ENCODE peak calls at places on chromosome 12, in eight cellular contexts. N is stomach, J is ovary, E is A549, Q is upper lobe of left lung, H is HepG2, M is K562, F is tibial nerve. C is an unnamed sample.

GRCh38 chr12:95231190-95231589 is 13.6 kb downstream of the VEZT start:
- DNase-seq in N (no peak), J (no peak), E (peak; percentile 62), Q (no peak), H (no peak), M (peak; percentile 67), F (no peak), C (no peak)

GRCh38 chr12:57576613-57577160 is 14.3 kb upstream of the PIP4K2C start:
- DNase-seq in N (no peak), J (no peak), E (no peak), Q (no peak), H (peak; percentile 88), M (no peak), F (no peak), C (no peak)

GRCh38 chr12:124457287-124458219 is 109.9 kb downstream of the NCOR2 start:
- DNase-seq in N (peak; percentile 54), J (peak; percentile 82), E (no peak), Q (peak; percentile 82), H (no peak), M (no peak), F (peak; percentile 82), C (peak; percentile 95)

GRCh38 chr12:19712041-19712440 is 272.7 kb downstream of the AEBP2 start:
- DNase-seq in N (no peak), J (no peak), E (peak; percentile 22), Q (no peak), H (no peak), M (no peak), F (no peak), C (no peak)

GRCh38 chr12:67155863-67156262 is 113.3 kb upstream of the CAND1 start:
- DNase-seq in N (no peak), J (no peak), E (no peak), Q (no peak), H (no peak), M (no peak), F (no peak), C (no peak)

GRCh38 chr12:122100568-122100967 is 22.0 kb downstream of the MLXIP start:
- DNase-seq in N (no peak), J (no peak), E (no peak), Q (no peak), H (no peak), M (no peak), F (no peak), C (no peak)

GRCh38 chr12:57629897-57630471 is 3.0 kb downstream of the B4GALNT1 start:
- DNase-seq in N (no peak), J (no peak), E (no peak), Q (no peak), H (no peak), M (no peak), F (no peak), C (peak; percentile 61)

GRCh38 chr12:39329015-39329414 is 113.9 kb downstream of the KIF21A start:
- DNase-seq in N (no peak), J (no peak), E (no peak), Q (no peak), H (no peak), M (no peak), F (no peak), C (no peak)

GRCh38 chr12:4148418-4149056 is 125.0 kb upstream of the CCND2 start:
- DNase-seq in N (peak; percentile 40), J (no peak), E (no peak), Q (peak; percentile 65), H (no peak), M (no peak), F (no peak), C (peak; percentile 69)

GRCh38 chr12:26032719-26033241 is 74.3 kb downstream of the RASSF8 start:
- DNase-seq in N (no peak), J (no peak), E (no peak), Q (no peak), H (no peak), M (no peak), F (no peak), C (no peak)

GRCh38 chr12:25089738-25090137 is 105.2 kb downstream of the DNAI7 start:
- DNase-seq in N (peak; percentile 41), J (no peak), E (no peak), Q (no peak), H (no peak), M (no peak), F (no peak), C (no peak)

GRCh38 chr12:72511906-72512305 is 239.7 kb downstream of the TRHDE start:
- DNase-seq in N (no peak), J (no peak), E (no peak), Q (no peak), H (no peak), M (no peak), F (no peak), C (no peak)

GRCh38 chr12:55074771-55075170 is 51.4 kb upstream of the OR9K2 start:
- DNase-seq in N (no peak), J (no peak), E (no peak), Q (no peak), H (no peak), M (no peak), F (no peak), C (no peak)

GRCh38 chr12:72277415-72277814 is 5.2 kb downstream of the TRHDE start:
- DNase-seq in N (no peak), J (no peak), E (no peak), Q (no peak), H (no peak), M (no peak), F (no peak), C (no peak)

GRCh38 chr12:43621262-43621661 is 69.3 kb upstream of the ADAMTS20 start:
- DNase-seq in N (no peak), J (no peak), E (no peak), Q (no peak), H (no peak), M (no peak), F (no peak), C (no peak)

GRCh38 chr12:48004039-48004940 is at the start of gene COL2A1:
- DNase-seq in N (no peak), J (no peak), E (peak; percentile 35), Q (no peak), H (no peak), M (no peak), F (no peak), C (no peak)

GRCh38 chr12:47422656-47423055 is 283.2 kb downstream of the RPAP3 start:
- DNase-seq in N (no peak), J (no peak), E (no peak), Q (no peak), H (no peak), M (no peak), F (no peak), C (no peak)

GRCh38 chr12:54879579-54879978 is 25.3 kb downstream of the MUCL1 start:
- DNase-seq in N (no peak), J (no peak), E (no peak), Q (no peak), H (no peak), M (no peak), F (no peak), C (no peak)

GRCh38 chr12:65171073-65171472 is 1.7 kb downstream of the LEMD3 start:
- DNase-seq in N (no peak), J (no peak), E (no peak), Q (no peak), H (no peak), M (no peak), F (no peak), C (no peak)

GRCh38 chr12:16076553-16076952 is 165.4 kb downstream of the DERA start:
- DNase-seq in N (no peak), J (no peak), E (peak; percentile 28), Q (no peak), H (peak; percentile 44), M (no peak), F (no peak), C (no peak)

GRCh38 chr12:122190842-122191668 is 8.1 kb downstream of the LRRC43 start:
- DNase-seq in N (peak; percentile 83), J (no peak), E (peak; percentile 93), Q (peak; percentile 52), H (peak; percentile 60), M (peak; percentile 87), F (no peak), C (no peak)

GRCh38 chr12:1104088-1104800 is 113.2 kb downstream of the ERC1 start:
- DNase-seq in N (no peak), J (no peak), E (no peak), Q (no peak), H (no peak), M (no peak), F (no peak), C (no peak)

GRCh38 chr12:30021046-30021833 is 237.5 kb upstream of the TMTC1 start:
- DNase-seq in N (no peak), J (no peak), E (no peak), Q (no peak), H (no peak), M (no peak), F (no peak), C (no peak)

GRCh38 chr12:93862424-93862823 is 185.2 kb downstream of the CRADD start:
- DNase-seq in N (no peak), J (no peak), E (no peak), Q (no peak), H (no peak), M (no peak), F (no peak), C (no peak)
- TF ChIP-seq EP300 in N (no peak), J (no peak), E (no peak), Q (no peak), H (no peak), M (no peak), F (no peak), C (no peak)

GRCh38 chr12:86683568-86683991 is 427.4 kb upstream of the MGAT4C start:
- DNase-seq in N (no peak), J (no peak), E (no peak), Q (no peak), H (no peak), M (no peak), F (no peak), C (no peak)
- TF ChIP-seq EP300 in N (no peak), J (no peak), E (no peak), Q (no peak), H (no peak), M (no peak), F (no peak), C (no peak)

GRCh38 chr12:89469361-89469760 is 55.2 kb downstream of the GALNT4 start:
- DNase-seq in N (no peak), J (no peak), E (no peak), Q (no peak), H (no peak), M (no peak), F (no peak), C (no peak)
- TF ChIP-seq EP300 in N (no peak), J (no peak), E (no peak), Q (no peak), H (no peak), M (no peak), F (no peak), C (no peak)

GRCh38 chr12:27970391-27970980 is 2.0 kb downstream of the PTHLH start:
- DNase-seq in N (no peak), J (no peak), E (no peak), Q (no peak), H (no peak), M (no peak), F (no peak), C (peak; percentile 74)
- TF ChIP-seq EP300 in N (no peak), J (no peak), E (no peak), Q (no peak), H (no peak), M (no peak), F (no peak), C (no peak)

GRCh38 chr12:84701041-84701440 is 211.6 kb downstream of the SLC6A15 start:
- DNase-seq in N (no peak), J (no peak), E (no peak), Q (no peak), H (no peak), M (no peak), F (no peak), C (no peak)
- TF ChIP-seq EP300 in N (no peak), J (no peak), E (no peak), Q (no peak), H (no peak), M (no peak), F (no peak), C (no peak)

C was measured in sigmoid colon.